ENCODE peak calls at places on chromosomes 7 and 10, in eight cellular contexts. One of them, this sample, is unnamed.
A peak's percentile ranks its signal among the peaks of the same experiment; 100 is the strongest.

GRCh38 chr7:130939285-130940095 is 205.5 kb upstream of the KLF14 start:
- DNase-seq in HL-60: no peak
- DNase-seq in heart left ventricle: no peak
- DNase-seq in transverse colon: no peak
- DNase-seq in tibial artery: no peak
- DNase-seq in pancreas: no peak
- DNase-seq in ascending aorta: no peak
- DNase-seq in stomach: no peak
- DNase-seq in this sample: no peak

GRCh38 chr7:155802906-155803417 is 9.3 kb downstream of the SHH start:
- DNase-seq in HL-60: no peak
- DNase-seq in heart left ventricle: peak; percentile 27
- DNase-seq in transverse colon: no peak
- DNase-seq in tibial artery: no peak
- DNase-seq in pancreas: peak; percentile 50
- DNase-seq in ascending aorta: no peak
- DNase-seq in stomach: no peak
- DNase-seq in this sample: no peak

GRCh38 chr7:135164357-135165021 is 6.0 kb downstream of the CYREN start:
- DNase-seq in HL-60: no peak
- DNase-seq in heart left ventricle: peak; percentile 75
- DNase-seq in transverse colon: no peak
- DNase-seq in tibial artery: peak; percentile 69
- DNase-seq in pancreas: peak; percentile 71
- DNase-seq in ascending aorta: no peak
- DNase-seq in stomach: no peak
- DNase-seq in this sample: no peak

GRCh38 chr7:36037121-36037662 is 115.9 kb upstream of the EEPD1 start:
- DNase-seq in HL-60: no peak
- DNase-seq in heart left ventricle: no peak
- DNase-seq in transverse colon: peak; percentile 37
- DNase-seq in tibial artery: peak; percentile 84
- DNase-seq in pancreas: peak; percentile 68
- DNase-seq in ascending aorta: peak; percentile 83
- DNase-seq in stomach: peak; percentile 77
- DNase-seq in this sample: peak; percentile 83

GRCh38 chr10:23238015-23238414 is 45.9 kb downstream of the PTF1A start:
- DNase-seq in HL-60: no peak
- DNase-seq in heart left ventricle: no peak
- DNase-seq in transverse colon: no peak
- DNase-seq in tibial artery: no peak
- DNase-seq in pancreas: no peak
- DNase-seq in ascending aorta: no peak
- DNase-seq in stomach: no peak
- DNase-seq in this sample: no peak

GRCh38 chr10:92662852-92663251 is 26.9 kb upstream of the HHEX start:
- DNase-seq in HL-60: no peak
- DNase-seq in heart left ventricle: no peak
- DNase-seq in transverse colon: no peak
- DNase-seq in tibial artery: no peak
- DNase-seq in pancreas: no peak
- DNase-seq in ascending aorta: no peak
- DNase-seq in stomach: no peak
- DNase-seq in this sample: no peak

GRCh38 chr10:71725998-71726672 is 6.6 kb upstream of the C10orf105 start:
- DNase-seq in HL-60: no peak
- DNase-seq in heart left ventricle: no peak
- DNase-seq in transverse colon: peak; percentile 48
- DNase-seq in tibial artery: no peak
- DNase-seq in pancreas: peak; percentile 34
- DNase-seq in ascending aorta: no peak
- DNase-seq in stomach: no peak
- DNase-seq in this sample: no peak

GRCh38 chr10:78777466-78778256 is 291.1 kb upstream of the ZMIZ1 start:
- DNase-seq in HL-60: no peak
- DNase-seq in heart left ventricle: no peak
- DNase-seq in transverse colon: peak; percentile 23
- DNase-seq in tibial artery: peak; percentile 92
- DNase-seq in pancreas: no peak
- DNase-seq in ascending aorta: peak; percentile 75
- DNase-seq in stomach: no peak
- DNase-seq in this sample: peak; percentile 76

GRCh38 chr7:143172354-143172753 is 10.9 kb upstream of the TAS2R39 start:
- DNase-seq in HL-60: no peak
- DNase-seq in heart left ventricle: no peak
- DNase-seq in transverse colon: peak; percentile 66
- DNase-seq in tibial artery: no peak
- DNase-seq in pancreas: peak; percentile 86
- DNase-seq in ascending aorta: no peak
- DNase-seq in stomach: peak; percentile 79
- DNase-seq in this sample: no peak

GRCh38 chr10:60008816-60009215 is 102.5 kb upstream of the CCDC6 start:
- DNase-seq in HL-60: no peak
- DNase-seq in heart left ventricle: no peak
- DNase-seq in transverse colon: no peak
- DNase-seq in tibial artery: no peak
- DNase-seq in pancreas: no peak
- DNase-seq in ascending aorta: no peak
- DNase-seq in stomach: no peak
- DNase-seq in this sample: no peak

GRCh38 chr10:18505719-18506118 is 145.7 kb downstream of the NSUN6 start:
- DNase-seq in HL-60: no peak
- DNase-seq in heart left ventricle: no peak
- DNase-seq in transverse colon: no peak
- DNase-seq in tibial artery: no peak
- DNase-seq in pancreas: no peak
- DNase-seq in ascending aorta: no peak
- DNase-seq in stomach: no peak
- DNase-seq in this sample: no peak

GRCh38 chr7:70376561-70377031 is 755.3 kb upstream of the GALNT17 start:
- DNase-seq in HL-60: no peak
- DNase-seq in heart left ventricle: no peak
- DNase-seq in transverse colon: no peak
- DNase-seq in tibial artery: no peak
- DNase-seq in pancreas: no peak
- DNase-seq in ascending aorta: no peak
- DNase-seq in stomach: no peak
- DNase-seq in this sample: no peak

GRCh38 chr10:108789911-108790310 is 1133.4 kb downstream of the XPNPEP1 start:
- DNase-seq in HL-60: no peak
- DNase-seq in heart left ventricle: no peak
- DNase-seq in transverse colon: no peak
- DNase-seq in tibial artery: no peak
- DNase-seq in pancreas: no peak
- DNase-seq in ascending aorta: no peak
- DNase-seq in stomach: no peak
- DNase-seq in this sample: no peak

GRCh38 chr10:15146366-15146765 is 22.1 kb downstream of the NMT2 start:
- DNase-seq in HL-60: no peak
- DNase-seq in heart left ventricle: no peak
- DNase-seq in transverse colon: no peak
- DNase-seq in tibial artery: no peak
- DNase-seq in pancreas: no peak
- DNase-seq in ascending aorta: no peak
- DNase-seq in stomach: no peak
- DNase-seq in this sample: no peak

GRCh38 chr10:282294-283139 is 147.3 kb downstream of the ZMYND11 start:
- DNase-seq in HL-60: no peak
- DNase-seq in heart left ventricle: no peak
- DNase-seq in transverse colon: no peak
- DNase-seq in tibial artery: no peak
- DNase-seq in pancreas: no peak
- DNase-seq in ascending aorta: no peak
- DNase-seq in stomach: no peak
- DNase-seq in this sample: no peak

GRCh38 chr7:66627876-66628360 is 763 bp upstream of the KCTD7 start:
- DNase-seq in HL-60: no peak
- DNase-seq in heart left ventricle: no peak
- DNase-seq in transverse colon: no peak
- DNase-seq in tibial artery: peak; percentile 77
- DNase-seq in pancreas: no peak
- DNase-seq in ascending aorta: no peak
- DNase-seq in stomach: no peak
- DNase-seq in this sample: no peak

GRCh38 chr10:126262971-126263370 is 125.3 kb downstream of the ADAM12 start:
- DNase-seq in HL-60: no peak
- DNase-seq in heart left ventricle: no peak
- DNase-seq in transverse colon: no peak
- DNase-seq in tibial artery: no peak
- DNase-seq in pancreas: no peak
- DNase-seq in ascending aorta: no peak
- DNase-seq in stomach: no peak
- DNase-seq in this sample: no peak

GRCh38 chr7:150744041-150744656 is 6.9 kb downstream of the GIMAP5 start:
- DNase-seq in HL-60: no peak
- DNase-seq in heart left ventricle: no peak
- DNase-seq in transverse colon: no peak
- DNase-seq in tibial artery: no peak
- DNase-seq in pancreas: no peak
- DNase-seq in ascending aorta: no peak
- DNase-seq in stomach: no peak
- DNase-seq in this sample: no peak
- H3K4me3 ChIP-seq in HL-60: no peak overlapping the region
- H3K4me3 ChIP-seq in heart left ventricle: no peak overlapping the region
- H3K4me3 ChIP-seq in transverse colon: no peak overlapping the region
- H3K4me3 ChIP-seq in tibial artery: no peak overlapping the region
- H3K4me3 ChIP-seq in pancreas: no peak overlapping the region
- H3K4me3 ChIP-seq in ascending aorta: no peak overlapping the region
- H3K4me3 ChIP-seq in stomach: no peak overlapping the region
- H3K4me3 ChIP-seq in this sample: no peak overlapping the region

DNA sequence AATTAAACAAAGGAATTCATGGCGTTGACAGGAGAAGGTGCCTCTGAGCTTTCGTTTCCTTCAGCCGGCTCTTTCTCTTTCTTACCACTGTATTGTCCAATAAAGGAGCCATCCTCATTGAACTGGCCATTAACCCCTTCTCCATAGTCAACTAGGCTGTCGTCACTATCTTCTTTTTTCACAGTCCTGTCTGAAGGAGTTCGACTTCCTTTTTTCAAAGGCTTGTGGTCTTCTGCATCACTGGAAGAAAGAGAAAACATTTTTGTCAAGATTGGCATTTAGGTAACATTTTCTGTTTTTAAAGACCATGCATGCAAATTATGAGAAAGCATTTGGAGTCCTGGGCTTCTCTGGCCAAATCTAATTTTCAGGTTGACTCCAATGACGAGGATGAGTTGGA is 19.7 kb upstream of the LAMB4 start:
- DNase-seq in HL-60: no peak
- DNase-seq in heart left ventricle: no peak
- DNase-seq in transverse colon: no peak
- DNase-seq in tibial artery: no peak
- DNase-seq in pancreas: no peak
- DNase-seq in ascending aorta: no peak
- DNase-seq in stomach: no peak
- DNase-seq in this sample: no peak
- TF ChIP-seq CTCF in HL-60: no peak
- TF ChIP-seq CTCF in heart left ventricle: no peak
- TF ChIP-seq CTCF in transverse colon: no peak
- TF ChIP-seq CTCF in tibial artery: no peak
- TF ChIP-seq CTCF in pancreas: no peak
- TF ChIP-seq CTCF in ascending aorta: no peak
- TF ChIP-seq CTCF in stomach: no peak
- TF ChIP-seq CTCF in this sample: no peak

DNA sequence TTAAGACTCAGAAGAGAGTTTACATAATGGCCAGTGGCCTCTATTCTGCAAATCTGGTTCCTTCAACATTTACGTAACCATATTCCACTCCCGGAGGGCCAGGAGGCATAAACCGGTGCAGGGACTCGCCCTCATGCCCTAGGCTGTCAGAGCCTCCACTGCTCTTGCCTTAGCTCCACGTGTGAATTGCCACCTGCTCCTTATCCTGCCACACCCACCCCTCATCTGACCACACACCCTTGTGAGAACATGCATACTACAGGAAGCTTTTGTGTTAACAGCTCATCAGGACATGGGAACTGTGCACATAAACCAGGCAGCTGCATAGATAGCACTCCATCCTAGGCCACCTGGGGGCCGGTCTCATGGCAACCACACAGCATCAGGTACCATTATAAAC is 146.7 kb upstream of the PFKP start:
- DNase-seq in HL-60: no peak
- DNase-seq in heart left ventricle: no peak
- DNase-seq in transverse colon: no peak
- DNase-seq in tibial artery: no peak
- DNase-seq in pancreas: no peak
- DNase-seq in ascending aorta: no peak
- DNase-seq in stomach: no peak
- DNase-seq in this sample: no peak
- H3K27ac ChIP-seq in HL-60: no peak overlapping the region
- H3K27ac ChIP-seq in heart left ventricle: no peak overlapping the region
- H3K27ac ChIP-seq in transverse colon: no peak overlapping the region
- H3K27ac ChIP-seq in tibial artery: no peak overlapping the region
- H3K27ac ChIP-seq in pancreas: no peak overlapping the region
- H3K27ac ChIP-seq in ascending aorta: no peak overlapping the region
- H3K27ac ChIP-seq in stomach: no peak overlapping the region
- H3K27ac ChIP-seq in this sample: no peak overlapping the region

GRCh38 chr7:19620470-19620869 is 88.4 kb downstream of the POLR1F start:
- DNase-seq in HL-60: no peak
- DNase-seq in heart left ventricle: no peak
- DNase-seq in transverse colon: no peak
- DNase-seq in tibial artery: no peak
- DNase-seq in pancreas: no peak
- DNase-seq in ascending aorta: no peak
- DNase-seq in stomach: no peak
- DNase-seq in this sample: no peak

GRCh38 chr7:19621740-19622139 is 87.1 kb downstream of the POLR1F start:
- DNase-seq in HL-60: no peak
- DNase-seq in heart left ventricle: no peak
- DNase-seq in transverse colon: no peak
- DNase-seq in tibial artery: no peak
- DNase-seq in pancreas: no peak
- DNase-seq in ascending aorta: no peak
- DNase-seq in stomach: no peak
- DNase-seq in this sample: no peak

GRCh38 chr7:19617921-19618320 is 90.9 kb downstream of the POLR1F start:
- DNase-seq in HL-60: no peak
- DNase-seq in heart left ventricle: no peak
- DNase-seq in transverse colon: no peak
- DNase-seq in tibial artery: no peak
- DNase-seq in pancreas: no peak
- DNase-seq in ascending aorta: no peak
- DNase-seq in stomach: no peak
- DNase-seq in this sample: no peak

GRCh38 chr7:19619122-19619521 is 89.7 kb downstream of the POLR1F start:
- DNase-seq in HL-60: peak; percentile 5
- DNase-seq in heart left ventricle: no peak
- DNase-seq in transverse colon: no peak
- DNase-seq in tibial artery: no peak
- DNase-seq in pancreas: no peak
- DNase-seq in ascending aorta: no peak
- DNase-seq in stomach: no peak
- DNase-seq in this sample: no peak

DNA sequence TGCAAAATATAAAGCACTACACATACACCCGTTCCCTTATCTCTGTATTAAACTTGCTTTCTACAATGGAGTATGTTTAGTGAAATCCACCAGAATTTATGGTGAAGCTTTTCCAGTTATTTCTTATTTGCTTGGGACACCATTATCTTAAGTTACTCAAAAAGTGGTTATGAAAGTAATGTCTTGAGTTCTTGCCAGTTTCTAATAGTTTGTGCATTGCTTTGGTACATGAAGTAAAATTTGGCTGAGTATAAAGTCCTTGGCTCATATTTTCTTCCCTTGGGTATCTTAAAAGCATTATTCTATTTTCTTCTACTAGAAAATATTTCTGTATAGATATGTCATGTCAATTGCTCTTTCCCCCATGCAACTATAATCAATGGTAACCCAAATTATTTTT is 85.2 kb downstream of the POLR1F start:
- DNase-seq in HL-60: no peak
- DNase-seq in heart left ventricle: no peak
- DNase-seq in transverse colon: no peak
- DNase-seq in tibial artery: no peak
- DNase-seq in pancreas: no peak
- DNase-seq in ascending aorta: no peak
- DNase-seq in stomach: no peak
- DNase-seq in this sample: no peak
- H3K4me3 ChIP-seq in HL-60: no peak overlapping the region
- H3K4me3 ChIP-seq in heart left ventricle: no peak overlapping the region
- H3K4me3 ChIP-seq in transverse colon: no peak overlapping the region
- H3K4me3 ChIP-seq in tibial artery: no peak overlapping the region
- H3K4me3 ChIP-seq in pancreas: no peak overlapping the region
- H3K4me3 ChIP-seq in ascending aorta: no peak overlapping the region
- H3K4me3 ChIP-seq in stomach: no peak overlapping the region
- H3K4me3 ChIP-seq in this sample: no peak overlapping the region